ENCODE peak calls at places on chromosomes 1 and 21, in eight cellular contexts. One of them, this sample, is unnamed.
A peak's percentile ranks its signal among the peaks of the same experiment; 100 is the strongest.

GRCh38 chr1:59128239-59128736 is 168.6 kb upstream of the FGGY start:
- DNase-seq in tibial nerve: no peak
- DNase-seq in left colon: no peak
- DNase-seq in Ammon's horn: no peak
- DNase-seq in GM13976: no peak
- DNase-seq in GM06990: no peak
- DNase-seq in retina: no peak
- DNase-seq in body of pancreas: no peak
- DNase-seq in this sample: no peak

GRCh38 chr1:50300303-50300702 is 122.9 kb downstream of the DMRTA2 start:
- DNase-seq in body of pancreas: no peak
- DNase-seq in left colon: no peak
- DNase-seq in tibial nerve: no peak
- DNase-seq in GM13976: no peak
- DNase-seq in GM06990: no peak
- DNase-seq in Ammon's horn: no peak
- DNase-seq in retina: no peak
- DNase-seq in this sample: no peak

GRCh38 chr1:23556661-23557470 is 2.4 kb downstream of the ID3 start:
- DNase-seq in GM06990: peak; percentile 33
- DNase-seq in left colon: no peak
- DNase-seq in retina: no peak
- DNase-seq in tibial nerve: no peak
- DNase-seq in GM13976: no peak
- DNase-seq in Ammon's horn: no peak
- DNase-seq in body of pancreas: peak; percentile 62
- DNase-seq in this sample: peak; percentile 57

GRCh38 chr1:117611121-117611601 is 5.3 kb downstream of the TENT5C start:
- DNase-seq in retina: no peak
- DNase-seq in Ammon's horn: no peak
- DNase-seq in body of pancreas: no peak
- DNase-seq in GM13976: no peak
- DNase-seq in left colon: no peak
- DNase-seq in tibial nerve: no peak
- DNase-seq in GM06990: no peak
- DNase-seq in this sample: no peak

GRCh38 chr1:200411406-200412257 is 1.8 kb upstream of the ZNF281 start:
- DNase-seq in body of pancreas: no peak
- DNase-seq in tibial nerve: no peak
- DNase-seq in GM06990: no peak
- DNase-seq in retina: peak; percentile 20
- DNase-seq in GM13976: no peak
- DNase-seq in Ammon's horn: no peak
- DNase-seq in left colon: no peak
- DNase-seq in this sample: no peak

GRCh38 chr1:76247261-76247852 is 172.8 kb downstream of the ST6GALNAC3 start:
- DNase-seq in GM06990: no peak
- DNase-seq in Ammon's horn: no peak
- DNase-seq in tibial nerve: no peak
- DNase-seq in GM13976: no peak
- DNase-seq in retina: peak; percentile 52
- DNase-seq in left colon: no peak
- DNase-seq in body of pancreas: no peak
- DNase-seq in this sample: no peak

GRCh38 chr21:32007461-32007860 is 134.6 kb downstream of the HUNK start:
- DNase-seq in GM13976: no peak
- DNase-seq in left colon: no peak
- DNase-seq in retina: no peak
- DNase-seq in tibial nerve: no peak
- DNase-seq in body of pancreas: no peak
- DNase-seq in Ammon's horn: no peak
- DNase-seq in GM06990: no peak
- DNase-seq in this sample: no peak

GRCh38 chr1:59678065-59678808 is 136.5 kb upstream of the HOOK1 start:
- DNase-seq in Ammon's horn: no peak
- DNase-seq in tibial nerve: no peak
- DNase-seq in retina: no peak
- DNase-seq in body of pancreas: no peak
- DNase-seq in left colon: no peak
- DNase-seq in GM13976: no peak
- DNase-seq in GM06990: no peak
- DNase-seq in this sample: no peak

GRCh38 chr1:233183226-233184020 is 112.1 kb downstream of the PCNX2 start:
- DNase-seq in left colon: no peak
- DNase-seq in retina: peak; percentile 16
- DNase-seq in Ammon's horn: no peak
- DNase-seq in body of pancreas: no peak
- DNase-seq in GM13976: no peak
- DNase-seq in tibial nerve: no peak
- DNase-seq in GM06990: no peak
- DNase-seq in this sample: no peak

GRCh38 chr21:45639206-45640000 is 4.1 kb upstream of the PCBP3 start:
- DNase-seq in retina: no peak
- DNase-seq in body of pancreas: no peak
- DNase-seq in left colon: no peak
- DNase-seq in GM13976: peak; percentile 22
- DNase-seq in GM06990: no peak
- DNase-seq in Ammon's horn: no peak
- DNase-seq in tibial nerve: no peak
- DNase-seq in this sample: no peak

GRCh38 chr21:45108034-45108790 is 33.8 kb downstream of the ADARB1 start:
- DNase-seq in Ammon's horn: no peak
- DNase-seq in left colon: no peak
- DNase-seq in GM06990: no peak
- DNase-seq in body of pancreas: no peak
- DNase-seq in retina: no peak
- DNase-seq in tibial nerve: no peak
- DNase-seq in GM13976: no peak
- DNase-seq in this sample: no peak

GRCh38 chr21:16113052-16113715 is 383.4 kb downstream of the USP25 start:
- DNase-seq in retina: peak; percentile 2
- DNase-seq in body of pancreas: no peak
- DNase-seq in GM13976: no peak
- DNase-seq in tibial nerve: no peak
- DNase-seq in Ammon's horn: no peak
- DNase-seq in GM06990: no peak
- DNase-seq in left colon: no peak
- DNase-seq in this sample: no peak

GRCh38 chr1:37609002-37609401 is 13.3 kb upstream of the GNL2 start:
- DNase-seq in left colon: no peak
- DNase-seq in tibial nerve: no peak
- DNase-seq in GM06990: no peak
- DNase-seq in body of pancreas: no peak
- DNase-seq in GM13976: no peak
- DNase-seq in Ammon's horn: no peak
- DNase-seq in retina: no peak
- DNase-seq in this sample: no peak

GRCh38 chr1:70487910-70488665 is 77.0 kb downstream of the CTH start:
- DNase-seq in retina: peak; percentile 50
- DNase-seq in GM06990: no peak
- DNase-seq in tibial nerve: no peak
- DNase-seq in body of pancreas: peak; percentile 25
- DNase-seq in left colon: no peak
- DNase-seq in Ammon's horn: peak; percentile 61
- DNase-seq in GM13976: peak; percentile 31
- DNase-seq in this sample: peak; percentile 37

GRCh38 chr1:218802799-218803198 is 370.9 kb upstream of the LYPLAL1 start:
- DNase-seq in retina: no peak
- DNase-seq in Ammon's horn: no peak
- DNase-seq in body of pancreas: no peak
- DNase-seq in tibial nerve: no peak
- DNase-seq in GM13976: no peak
- DNase-seq in left colon: no peak
- DNase-seq in GM06990: no peak
- DNase-seq in this sample: no peak

GRCh38 chr1:201575912-201576311 is 37.0 kb downstream of the NAV1 start:
- DNase-seq in GM13976: no peak
- DNase-seq in tibial nerve: no peak
- DNase-seq in Ammon's horn: no peak
- DNase-seq in retina: no peak
- DNase-seq in left colon: no peak
- DNase-seq in GM06990: no peak
- DNase-seq in body of pancreas: no peak
- DNase-seq in this sample: no peak

GRCh38 chr1:198519639-198520501 is 20.6 kb downstream of the ATP6V1G3 start:
- DNase-seq in Ammon's horn: no peak
- DNase-seq in body of pancreas: no peak
- DNase-seq in GM06990: no peak
- DNase-seq in tibial nerve: no peak
- DNase-seq in left colon: no peak
- DNase-seq in retina: no peak
- DNase-seq in GM13976: no peak
- DNase-seq in this sample: no peak

GRCh38 chr1:19260211-19261138 is 8.9 kb downstream of the MRTO4 start:
- DNase-seq in GM13976: no peak
- DNase-seq in body of pancreas: no peak
- DNase-seq in Ammon's horn: no peak
- DNase-seq in tibial nerve: no peak
- DNase-seq in left colon: peak; percentile 49
- DNase-seq in retina: no peak
- DNase-seq in GM06990: no peak
- DNase-seq in this sample: no peak

GRCh38 chr1:240602189-240602588 is 9.8 kb downstream of the GREM2 start:
- DNase-seq in left colon: no peak
- DNase-seq in GM13976: no peak
- DNase-seq in tibial nerve: no peak
- DNase-seq in body of pancreas: no peak
- DNase-seq in GM06990: no peak
- DNase-seq in Ammon's horn: no peak
- DNase-seq in retina: no peak
- DNase-seq in this sample: no peak

GRCh38 chr1:243421784-243422183 is 165.9 kb downstream of the SDCCAG8 start:
- DNase-seq in GM06990: no peak
- DNase-seq in tibial nerve: no peak
- DNase-seq in body of pancreas: no peak
- DNase-seq in retina: peak; percentile 48
- DNase-seq in Ammon's horn: peak; percentile 75
- DNase-seq in left colon: peak; percentile 21
- DNase-seq in GM13976: no peak
- DNase-seq in this sample: peak; percentile 43

GRCh38 chr1:219066631-219067349 is 106.9 kb upstream of the LYPLAL1 start:
- DNase-seq in retina: peak; percentile 29
- DNase-seq in GM06990: no peak
- DNase-seq in body of pancreas: no peak
- DNase-seq in tibial nerve: no peak
- DNase-seq in Ammon's horn: peak; percentile 33
- DNase-seq in left colon: no peak
- DNase-seq in GM13976: no peak
- DNase-seq in this sample: peak; percentile 18

GRCh38 chr1:179754031-179754624 is 11.0 kb downstream of the FAM163A start:
- DNase-seq in body of pancreas: no peak
- DNase-seq in Ammon's horn: no peak
- DNase-seq in GM06990: no peak
- DNase-seq in GM13976: no peak
- DNase-seq in tibial nerve: no peak
- DNase-seq in left colon: no peak
- DNase-seq in retina: no peak
- DNase-seq in this sample: no peak

GRCh38 chr1:222994506-222995229 is 148.4 kb downstream of the TLR5 start:
- DNase-seq in Ammon's horn: no peak
- DNase-seq in GM13976: no peak
- DNase-seq in body of pancreas: no peak
- DNase-seq in left colon: no peak
- DNase-seq in retina: no peak
- DNase-seq in tibial nerve: no peak
- DNase-seq in GM06990: no peak
- DNase-seq in this sample: no peak

GRCh38 chr1:6052543-6053205 is 7.0 kb downstream of the KCNAB2 start:
- DNase-seq in left colon: peak; percentile 79
- DNase-seq in retina: peak; percentile 86
- DNase-seq in Ammon's horn: peak; percentile 68
- DNase-seq in tibial nerve: peak; percentile 48
- DNase-seq in GM06990: no peak
- DNase-seq in GM13976: peak; percentile 66
- DNase-seq in body of pancreas: peak; percentile 67
- DNase-seq in this sample: no peak

GRCh38 chr1:160328171-160328570 is 14.9 kb downstream of the COPA start:
- DNase-seq in GM13976: no peak
- DNase-seq in retina: peak; percentile 83
- DNase-seq in left colon: no peak
- DNase-seq in tibial nerve: no peak
- DNase-seq in GM06990: no peak
- DNase-seq in Ammon's horn: peak; percentile 77
- DNase-seq in body of pancreas: no peak
- DNase-seq in this sample: no peak

GRCh38 chr1:1281533-1282321 is 1.5 kb downstream of the SCNN1D start:
- DNase-seq in GM13976: no peak
- DNase-seq in body of pancreas: peak; percentile 84
- DNase-seq in tibial nerve: no peak
- DNase-seq in Ammon's horn: no peak
- DNase-seq in GM06990: no peak
- DNase-seq in retina: no peak
- DNase-seq in left colon: peak; percentile 93
- DNase-seq in this sample: peak; percentile 46

This sample was measured in LNCaP clone FGC.